ENCODE peak calls at places on chromosome 21, in seven cellular contexts. One of them, this sample, is unnamed.
A peak's percentile ranks its signal among the peaks of the same experiment; 100 is the strongest.

GRCh38 chr21:27734146-27734545 is 767.3 kb upstream of the ADAMTS5 start:
- DNase-seq in endodermal cell: no peak
- DNase-seq in SJSA1: peak; percentile 42
- DNase-seq in A673: no peak
- DNase-seq in kidney: no peak
- DNase-seq in left lung: no peak
- DNase-seq in aorta: no peak
- DNase-seq in this sample: peak; percentile 55

GRCh38 chr21:39712976-39713375 is 32.0 kb upstream of the IGSF5 start:
- DNase-seq in kidney: no peak
- DNase-seq in A673: no peak
- DNase-seq in endodermal cell: peak; percentile 74
- DNase-seq in SJSA1: no peak
- DNase-seq in left lung: no peak
- DNase-seq in aorta: no peak
- DNase-seq in this sample: no peak

GRCh38 chr21:39651206-39651605 is 38.5 kb downstream of the B3GALT5 start:
- DNase-seq in SJSA1: no peak
- DNase-seq in aorta: no peak
- DNase-seq in A673: no peak
- DNase-seq in endodermal cell: no peak
- DNase-seq in kidney: no peak
- DNase-seq in left lung: no peak
- DNase-seq in this sample: no peak

GRCh38 chr21:38671716-38672115 is 134.0 kb upstream of the ETS2 start:
- DNase-seq in A673: no peak
- DNase-seq in left lung: no peak
- DNase-seq in aorta: no peak
- DNase-seq in kidney: no peak
- DNase-seq in endodermal cell: no peak
- DNase-seq in SJSA1: no peak
- DNase-seq in this sample: no peak

GRCh38 chr21:31446206-31446900 is 102.3 kb upstream of the TIAM1 start:
- DNase-seq in A673: no peak
- DNase-seq in kidney: no peak
- DNase-seq in aorta: no peak
- DNase-seq in left lung: no peak
- DNase-seq in endodermal cell: no peak
- DNase-seq in SJSA1: no peak
- DNase-seq in this sample: no peak

GRCh38 chr21:41011968-41012367 is 156.0 kb upstream of the BACE2 start:
- DNase-seq in SJSA1: no peak
- DNase-seq in left lung: no peak
- DNase-seq in A673: no peak
- DNase-seq in endodermal cell: no peak
- DNase-seq in aorta: no peak
- DNase-seq in kidney: no peak
- DNase-seq in this sample: no peak

GRCh38 chr21:26800001-26800400 is 45.2 kb downstream of the ADAMTS1 start:
- DNase-seq in endodermal cell: no peak
- DNase-seq in kidney: no peak
- DNase-seq in aorta: no peak
- DNase-seq in left lung: no peak
- DNase-seq in A673: no peak
- DNase-seq in SJSA1: no peak
- DNase-seq in this sample: no peak

GRCh38 chr21:46304955-46305354 is 18.7 kb downstream of the C21orf58 start:
- DNase-seq in kidney: no peak
- DNase-seq in aorta: no peak
- DNase-seq in endodermal cell: no peak
- DNase-seq in SJSA1: no peak
- DNase-seq in left lung: no peak
- DNase-seq in A673: no peak
- DNase-seq in this sample: no peak

GRCh38 chr21:27403011-27403410 is 436.1 kb upstream of the ADAMTS5 start:
- DNase-seq in A673: no peak
- DNase-seq in left lung: no peak
- DNase-seq in SJSA1: no peak
- DNase-seq in aorta: no peak
- DNase-seq in endodermal cell: no peak
- DNase-seq in kidney: no peak
- DNase-seq in this sample: no peak

GRCh38 chr21:27388835-27389234 is 421.9 kb upstream of the ADAMTS5 start:
- DNase-seq in endodermal cell: no peak
- DNase-seq in aorta: no peak
- DNase-seq in A673: no peak
- DNase-seq in SJSA1: no peak
- DNase-seq in left lung: no peak
- DNase-seq in kidney: no peak
- DNase-seq in this sample: peak; percentile 49

GRCh38 chr21:31700040-31700439 is 31.9 kb downstream of the SCAF4 start:
- DNase-seq in left lung: no peak
- DNase-seq in A673: no peak
- DNase-seq in SJSA1: no peak
- DNase-seq in kidney: no peak
- DNase-seq in endodermal cell: no peak
- DNase-seq in aorta: no peak
- DNase-seq in this sample: no peak

GRCh38 chr21:14741237-14741636 is 195.1 kb upstream of the SAMSN1 start:
- DNase-seq in aorta: no peak
- DNase-seq in endodermal cell: no peak
- DNase-seq in SJSA1: no peak
- DNase-seq in A673: no peak
- DNase-seq in kidney: no peak
- DNase-seq in left lung: no peak
- DNase-seq in this sample: peak; percentile 43

GRCh38 chr21:40759061-40759460 is 87.9 kb downstream of the DSCAM start:
- DNase-seq in A673: no peak
- DNase-seq in kidney: no peak
- DNase-seq in aorta: no peak
- DNase-seq in left lung: no peak
- DNase-seq in SJSA1: no peak
- DNase-seq in endodermal cell: no peak
- DNase-seq in this sample: no peak

DNA sequence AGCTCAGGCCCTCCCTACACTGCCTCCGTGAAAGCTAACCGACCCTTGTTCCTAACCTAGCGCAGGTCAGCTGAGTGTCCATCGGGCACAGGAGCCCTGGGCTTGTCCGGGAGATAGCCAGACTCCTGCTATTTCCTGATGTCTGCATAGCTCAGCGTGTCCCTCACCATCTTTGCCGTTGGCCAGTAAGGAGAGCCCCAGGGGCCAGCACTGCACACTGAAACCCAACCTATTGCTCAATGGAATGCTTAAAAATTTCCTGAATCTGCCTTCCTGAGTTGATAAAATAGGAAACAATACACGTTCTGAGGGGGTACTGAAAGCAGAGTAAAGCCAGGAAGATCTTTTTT is 2.2 kb downstream of the RUNX1 start:
- DNase-seq in left lung: peak; percentile 64
- DNase-seq in aorta: peak; percentile 51
- DNase-seq in kidney: no peak
- DNase-seq in endodermal cell: peak; percentile 47
- DNase-seq in SJSA1: peak; percentile 56
- DNase-seq in A673: no peak
- DNase-seq in this sample: no peak
- H3K4me1 ChIP-seq in left lung: peaks cover 11% of the 10 kb centered on the region
- H3K4me1 ChIP-seq in aorta: no peaks in the 10 kb centered on the region
- H3K4me1 ChIP-seq in kidney: peaks cover 3% of the 10 kb centered on the region
- H3K4me1 ChIP-seq in endodermal cell: peaks cover 4% of the 10 kb centered on the region
- H3K4me1 ChIP-seq in SJSA1: peaks cover 38% of the 10 kb centered on the region
- H3K4me1 ChIP-seq in A673: no peaks in the 10 kb centered on the region
- H3K4me1 ChIP-seq in this sample: peaks cover 31% of the 10 kb centered on the region

GRCh38 chr21:33695785-33696184 is 53.5 kb downstream of the ITSN1 start:
- DNase-seq in endodermal cell: no peak
- DNase-seq in kidney: no peak
- DNase-seq in aorta: no peak
- DNase-seq in A673: no peak
- DNase-seq in left lung: no peak
- DNase-seq in SJSA1: no peak
- DNase-seq in this sample: no peak
- H3K4me1 ChIP-seq in endodermal cell: peaks cover 21% of the 10 kb centered on the region
- H3K4me1 ChIP-seq in kidney: peaks cover 7% of the 10 kb centered on the region
- H3K4me1 ChIP-seq in aorta: peaks cover 5% of the 10 kb centered on the region
- H3K4me1 ChIP-seq in A673: peaks cover 4% of the 10 kb centered on the region
- H3K4me1 ChIP-seq in left lung: peaks cover 2% of the 10 kb centered on the region
- H3K4me1 ChIP-seq in SJSA1: peaks cover 3% of the 10 kb centered on the region
- H3K4me1 ChIP-seq in this sample: peaks cover 9% of the 10 kb centered on the region

DNA sequence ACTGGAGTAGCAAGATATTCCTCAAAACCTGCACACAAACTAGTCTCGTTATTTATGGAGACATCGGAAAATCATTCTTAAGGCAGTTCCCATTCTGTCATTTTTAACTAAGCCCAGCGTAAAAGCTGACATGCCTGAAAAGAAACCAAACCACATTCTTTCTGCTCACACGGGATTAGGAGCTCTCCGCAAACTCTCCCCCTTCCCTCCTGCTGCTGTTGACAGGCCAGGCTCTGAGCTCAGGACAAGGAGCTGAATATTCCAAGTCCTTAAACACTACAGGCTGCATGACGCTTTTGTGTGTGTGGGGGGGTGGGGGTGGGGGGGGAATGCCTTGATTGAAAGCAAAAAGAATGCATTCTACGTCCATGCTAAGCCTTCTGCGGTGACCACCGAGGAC is 5.2 kb downstream of the OLIG1 start:
- DNase-seq in aorta: no peak
- DNase-seq in left lung: no peak
- DNase-seq in kidney: no peak
- DNase-seq in A673: no peak
- DNase-seq in endodermal cell: peak; percentile 87
- DNase-seq in SJSA1: no peak
- DNase-seq in this sample: no peak
- H3K4me1 ChIP-seq in aorta: no peaks in the 10 kb centered on the region
- H3K4me1 ChIP-seq in left lung: peaks cover 7% of the 10 kb centered on the region
- H3K4me1 ChIP-seq in kidney: peaks cover 6% of the 10 kb centered on the region
- H3K4me1 ChIP-seq in A673: no peaks in the 10 kb centered on the region
- H3K4me1 ChIP-seq in endodermal cell: peaks cover 16% of the 10 kb centered on the region
- H3K4me1 ChIP-seq in SJSA1: peaks cover 11% of the 10 kb centered on the region
- H3K4me1 ChIP-seq in this sample: no peaks in the 10 kb centered on the region

GRCh38 chr21:36166705-36167104 is 10.1 kb downstream of the DOP1B start:
- DNase-seq in SJSA1: no peak
- DNase-seq in endodermal cell: peak; percentile 61
- DNase-seq in aorta: no peak
- DNase-seq in kidney: no peak
- DNase-seq in A673: no peak
- DNase-seq in left lung: no peak
- DNase-seq in this sample: no peak
- H3K4me1 ChIP-seq in SJSA1: no peaks in the 10 kb centered on the region
- H3K4me1 ChIP-seq in endodermal cell: no peaks in the 10 kb centered on the region
- H3K4me1 ChIP-seq in aorta: no peaks in the 10 kb centered on the region
- H3K4me1 ChIP-seq in kidney: peaks cover 7% of the 10 kb centered on the region
- H3K4me1 ChIP-seq in A673: no peaks in the 10 kb centered on the region
- H3K4me1 ChIP-seq in left lung: peaks cover 8% of the 10 kb centered on the region
- H3K4me1 ChIP-seq in this sample: no peaks in the 10 kb centered on the region

GRCh38 chr21:37383784-37384311 is 17.3 kb downstream of the DYRK1A start:
- DNase-seq in A673: no peak
- DNase-seq in SJSA1: no peak
- DNase-seq in endodermal cell: no peak
- DNase-seq in left lung: no peak
- DNase-seq in aorta: no peak
- DNase-seq in kidney: no peak
- DNase-seq in this sample: no peak

GRCh38 chr21:37383066-37383465 is 16.5 kb downstream of the DYRK1A start:
- DNase-seq in aorta: no peak
- DNase-seq in left lung: no peak
- DNase-seq in endodermal cell: no peak
- DNase-seq in SJSA1: no peak
- DNase-seq in A673: peak; percentile 30
- DNase-seq in kidney: no peak
- DNase-seq in this sample: no peak

GRCh38 chr21:37384416-37384815 is 17.8 kb downstream of the DYRK1A start:
- DNase-seq in left lung: no peak
- DNase-seq in SJSA1: no peak
- DNase-seq in endodermal cell: no peak
- DNase-seq in A673: no peak
- DNase-seq in aorta: no peak
- DNase-seq in kidney: no peak
- DNase-seq in this sample: no peak

GRCh38 chr21:37385179-37385765 is 18.7 kb downstream of the DYRK1A start:
- DNase-seq in aorta: no peak
- DNase-seq in left lung: no peak
- DNase-seq in endodermal cell: no peak
- DNase-seq in kidney: no peak
- DNase-seq in SJSA1: no peak
- DNase-seq in A673: no peak
- DNase-seq in this sample: no peak

GRCh38 chr21:37386151-37386550 is 19.6 kb downstream of the DYRK1A start:
- DNase-seq in SJSA1: no peak
- DNase-seq in aorta: no peak
- DNase-seq in endodermal cell: no peak
- DNase-seq in A673: no peak
- DNase-seq in left lung: no peak
- DNase-seq in kidney: no peak
- DNase-seq in this sample: no peak
- H3K4me1 ChIP-seq in SJSA1: no peaks in the 10 kb centered on the region
- H3K4me1 ChIP-seq in aorta: peaks cover 5% of the 10 kb centered on the region
- H3K4me1 ChIP-seq in endodermal cell: peaks cover 11% of the 10 kb centered on the region
- H3K4me1 ChIP-seq in A673: peaks cover 8% of the 10 kb centered on the region
- H3K4me1 ChIP-seq in left lung: peaks cover 4% of the 10 kb centered on the region
- H3K4me1 ChIP-seq in kidney: peaks cover 14% of the 10 kb centered on the region
- H3K4me1 ChIP-seq in this sample: no peaks in the 10 kb centered on the region

GRCh38 chr21:42563261-42564045 is 49.8 kb downstream of the SLC37A1 start:
- DNase-seq in endodermal cell: peak; percentile 21
- DNase-seq in A673: no peak
- DNase-seq in aorta: peak; percentile 29
- DNase-seq in left lung: peak; percentile 30
- DNase-seq in SJSA1: no peak
- DNase-seq in kidney: peak; percentile 52
- DNase-seq in this sample: no peak
- H3K4me1 ChIP-seq in endodermal cell: no peaks in the 10 kb centered on the region
- H3K4me1 ChIP-seq in A673: no peaks in the 10 kb centered on the region
- H3K4me1 ChIP-seq in aorta: no peaks in the 10 kb centered on the region
- H3K4me1 ChIP-seq in left lung: no peaks in the 10 kb centered on the region
- H3K4me1 ChIP-seq in SJSA1: no peaks in the 10 kb centered on the region
- H3K4me1 ChIP-seq in kidney: no peaks in the 10 kb centered on the region
- H3K4me1 ChIP-seq in this sample: no peaks in the 10 kb centered on the region

DNA sequence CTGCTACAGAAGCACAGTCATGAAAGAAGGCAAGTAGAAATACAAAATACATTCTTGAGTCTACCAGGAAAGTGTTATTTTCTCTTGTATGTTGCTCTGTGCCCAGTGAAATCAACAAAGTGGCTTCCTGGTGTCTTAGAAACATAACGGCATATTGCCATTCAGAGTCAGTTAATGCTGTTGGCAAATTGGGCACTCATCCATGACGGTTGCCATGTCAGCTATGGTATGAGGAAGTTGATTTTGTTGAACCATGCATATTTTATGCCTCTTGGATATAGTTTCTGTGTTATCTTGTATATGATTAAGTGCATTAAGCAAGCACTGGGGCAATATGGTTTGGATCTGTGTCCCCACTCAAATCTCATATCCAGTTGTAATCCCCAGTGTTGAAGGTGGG is 153.1 kb upstream of the CXADR start:
- DNase-seq in endodermal cell: no peak
- DNase-seq in SJSA1: no peak
- DNase-seq in left lung: no peak
- DNase-seq in kidney: no peak
- DNase-seq in aorta: no peak
- DNase-seq in A673: no peak
- DNase-seq in this sample: no peak
- H3K4me1 ChIP-seq in endodermal cell: no peaks in the 10 kb centered on the region
- H3K4me1 ChIP-seq in SJSA1: no peaks in the 10 kb centered on the region
- H3K4me1 ChIP-seq in left lung: no peaks in the 10 kb centered on the region
- H3K4me1 ChIP-seq in kidney: no peaks in the 10 kb centered on the region
- H3K4me1 ChIP-seq in aorta: no peaks in the 10 kb centered on the region
- H3K4me1 ChIP-seq in A673: no peaks in the 10 kb centered on the region
- H3K4me1 ChIP-seq in this sample: no peaks in the 10 kb centered on the region

This sample was measured in foreskin keratinocyte.